ENCODE peak calls at places on chromosomes 2 and 18, in seven cellular contexts. R is astrocyte, K is cardiac fibroblast, J is choroid plexus epithelial cell, D is osteocyte, V is activated T-helper 1 cell treated with Interleukin-2 at 50 U/mL for 16 hours, W is amniotic epithelial cell. M is an unnamed sample.
A peak's percentile ranks its signal among the peaks of the same experiment; 100 is the strongest.

GRCh38 chr18:13680612-13681011 is 45.7 kb downstream of the FAM210A start:
- DNase-seq in V (no peak), W (peak; percentile 10), R (no peak), D (no peak), K (peak; percentile 12), J (peak; percentile 24), M (no peak)

GRCh38 chr2:13046557-13047165 is 329.9 kb downstream of the TRIB2 start:
- DNase-seq in K (peak; percentile 26), J (peak; percentile 51), D (no peak), R (no peak), W (peak; percentile 7), V (no peak), M (no peak)

GRCh38 chr18:35143615-35144596 is 96.9 kb upstream of the ZNF397 start:
- DNase-seq in W (peak; percentile 52), K (peak; percentile 72), J (peak; percentile 78), R (peak; percentile 32), V (peak; percentile 10), D (no peak), M (peak; percentile 17)

GRCh38 chr2:186339716-186340115 is 146.3 kb upstream of the ZC3H15 start:
- DNase-seq in K (no peak), W (peak; percentile 83), R (peak; percentile 54), D (no peak), V (no peak), J (peak; percentile 11), M (no peak)

GRCh38 chr18:10213526-10213925 is 240.9 kb upstream of the APCDD1 start:
- DNase-seq in J (peak; percentile 64), D (no peak), K (peak; percentile 71), V (no peak), W (peak; percentile 85), R (no peak), M (peak; percentile 10)

GRCh38 chr2:226795281-226796011 is 4.2 kb downstream of the IRS1 start:
- DNase-seq in R (no peak), V (no peak), D (no peak), W (no peak), J (peak; percentile 22), K (no peak), M (no peak)

GRCh38 chr2:183597841-183598240 is 473.6 kb downstream of the NUP35 start:
- DNase-seq in J (no peak), V (no peak), W (no peak), D (no peak), K (no peak), R (no peak), M (no peak)

GRCh38 chr18:40956213-40956612 is 998.8 kb upstream of the PIK3C3 start:
- DNase-seq in D (no peak), V (no peak), J (no peak), K (no peak), R (no peak), W (no peak), M (no peak)

GRCh38 chr2:12931211-12931844 is 214.6 kb downstream of the TRIB2 start:
- DNase-seq in J (peak; percentile 71), D (no peak), V (no peak), K (peak; percentile 79), R (peak; percentile 44), W (peak; percentile 63), M (no peak)